ENCODE peak calls at places on chromosomes 1 and 21, in six cellular contexts. One of them, this sample, is unnamed.

GRCh38 chr1:204826970-204827369 is 43.7 kb upstream of the NFASC start:
- DNase-seq in PC-9: no peak
- DNase-seq in T-helper 9 cell: no peak
- DNase-seq in HFF-Myc: no peak
- DNase-seq in Jurkat, Clone E6-1: peak
- DNase-seq in HS-27A: no peak
- DNase-seq in this sample: no peak

GRCh38 chr1:47209091-47209490 is 19.3 kb upstream of the PDZK1IP1 start:
- DNase-seq in Jurkat, Clone E6-1: no peak
- DNase-seq in PC-9: no peak
- DNase-seq in HS-27A: no peak
- DNase-seq in T-helper 9 cell: no peak
- DNase-seq in HFF-Myc: no peak
- DNase-seq in this sample: no peak

GRCh38 chr1:245173446-245174178 is 18.8 kb downstream of the KIF26B start:
- DNase-seq in T-helper 9 cell: no peak
- DNase-seq in PC-9: no peak
- DNase-seq in Jurkat, Clone E6-1: no peak
- DNase-seq in HS-27A: no peak
- DNase-seq in HFF-Myc: no peak
- DNase-seq in this sample: no peak

GRCh38 chr1:165109013-165109412 is 247.5 kb downstream of the LMX1A start:
- DNase-seq in HFF-Myc: no peak
- DNase-seq in HS-27A: no peak
- DNase-seq in Jurkat, Clone E6-1: no peak
- DNase-seq in T-helper 9 cell: no peak
- DNase-seq in PC-9: no peak
- DNase-seq in this sample: no peak

GRCh38 chr1:11364170-11364569 is 91.2 kb downstream of the UBIAD1 start:
- DNase-seq in T-helper 9 cell: no peak
- DNase-seq in HFF-Myc: no peak
- DNase-seq in Jurkat, Clone E6-1: no peak
- DNase-seq in PC-9: no peak
- DNase-seq in HS-27A: no peak
- DNase-seq in this sample: no peak

GRCh38 chr21:32021319-32022027 is 148.7 kb downstream of the HUNK start:
- DNase-seq in HFF-Myc: no peak
- DNase-seq in HS-27A: no peak
- DNase-seq in T-helper 9 cell: no peak
- DNase-seq in PC-9: no peak
- DNase-seq in Jurkat, Clone E6-1: no peak
- DNase-seq in this sample: no peak

GRCh38 chr1:205983925-205984725 is 19.1 kb downstream of the RAB7B start:
- DNase-seq in T-helper 9 cell: no peak
- DNase-seq in Jurkat, Clone E6-1: peak
- DNase-seq in HS-27A: no peak
- DNase-seq in HFF-Myc: no peak
- DNase-seq in PC-9: peak
- DNase-seq in this sample: peak

GRCh38 chr1:247517795-247518612 is 18.2 kb downstream of the OR2C3 start:
- DNase-seq in Jurkat, Clone E6-1: no peak
- DNase-seq in HS-27A: no peak
- DNase-seq in T-helper 9 cell: no peak
- DNase-seq in HFF-Myc: no peak
- DNase-seq in PC-9: no peak
- DNase-seq in this sample: no peak

GRCh38 chr1:101002551-101002950 is 23.0 kb downstream of the DPH5 start:
- DNase-seq in HFF-Myc: no peak
- DNase-seq in T-helper 9 cell: no peak
- DNase-seq in HS-27A: no peak
- DNase-seq in PC-9: peak
- DNase-seq in Jurkat, Clone E6-1: no peak
- DNase-seq in this sample: no peak

GRCh38 chr1:109497449-109498160 is 3.7 kb downstream of the CYB561D1 start:
- DNase-seq in PC-9: no peak
- DNase-seq in Jurkat, Clone E6-1: no peak
- DNase-seq in HS-27A: no peak
- DNase-seq in HFF-Myc: no peak
- DNase-seq in T-helper 9 cell: no peak
- DNase-seq in this sample: no peak

GRCh38 chr1:182281541-182281940 is 110.0 kb downstream of the GLUL start:
- DNase-seq in PC-9: no peak
- DNase-seq in HS-27A: no peak
- DNase-seq in HFF-Myc: no peak
- DNase-seq in T-helper 9 cell: no peak
- DNase-seq in Jurkat, Clone E6-1: no peak
- DNase-seq in this sample: no peak

GRCh38 chr1:109113787-109114568 is at the start of gene ELAPOR1:
- DNase-seq in T-helper 9 cell: peak
- DNase-seq in Jurkat, Clone E6-1: peak
- DNase-seq in HS-27A: no peak
- DNase-seq in PC-9: no peak
- DNase-seq in HFF-Myc: no peak
- DNase-seq in this sample: peak

GRCh38 chr1:85654066-85654782 is 54.0 kb downstream of the ZNHIT6 start:
- DNase-seq in HFF-Myc: no peak
- DNase-seq in HS-27A: no peak
- DNase-seq in T-helper 9 cell: no peak
- DNase-seq in PC-9: no peak
- DNase-seq in Jurkat, Clone E6-1: no peak
- DNase-seq in this sample: no peak

GRCh38 chr1:173410133-173410793 is 66.9 kb upstream of the PRDX6 start:
- DNase-seq in Jurkat, Clone E6-1: peak
- DNase-seq in HFF-Myc: no peak
- DNase-seq in T-helper 9 cell: no peak
- DNase-seq in HS-27A: no peak
- DNase-seq in PC-9: no peak
- DNase-seq in this sample: no peak

GRCh38 chr1:19765623-19766022 is 34.1 kb downstream of the TMCO4 start:
- DNase-seq in HS-27A: peak
- DNase-seq in T-helper 9 cell: no peak
- DNase-seq in HFF-Myc: peak
- DNase-seq in Jurkat, Clone E6-1: no peak
- DNase-seq in PC-9: peak
- DNase-seq in this sample: no peak

GRCh38 chr21:46295177-46295711 is 9.1 kb downstream of the YBEY start:
- DNase-seq in Jurkat, Clone E6-1: no peak
- DNase-seq in HS-27A: no peak
- DNase-seq in PC-9: no peak
- DNase-seq in HFF-Myc: peak
- DNase-seq in T-helper 9 cell: no peak
- DNase-seq in this sample: no peak

GRCh38 chr21:46564391-46564790 is 40.5 kb downstream of the S100B start:
- DNase-seq in HFF-Myc: no peak
- DNase-seq in Jurkat, Clone E6-1: no peak
- DNase-seq in HS-27A: no peak
- DNase-seq in PC-9: no peak
- DNase-seq in T-helper 9 cell: no peak
- DNase-seq in this sample: no peak

GRCh38 chr21:35390013-35390776 is 341.1 kb upstream of the RUNX1 start:
- DNase-seq in PC-9: no peak
- DNase-seq in Jurkat, Clone E6-1: no peak
- DNase-seq in HS-27A: no peak
- DNase-seq in HFF-Myc: no peak
- DNase-seq in T-helper 9 cell: no peak
- DNase-seq in this sample: no peak

GRCh38 chr1:201016211-201016651 is 7.3 kb downstream of the KIF21B start:
- DNase-seq in Jurkat, Clone E6-1: no peak
- DNase-seq in PC-9: no peak
- DNase-seq in HFF-Myc: no peak
- DNase-seq in T-helper 9 cell: no peak
- DNase-seq in HS-27A: no peak
- DNase-seq in this sample: no peak

GRCh38 chr1:111648826-111649225 is 29.2 kb downstream of the RAP1A start:
- DNase-seq in HS-27A: no peak
- DNase-seq in PC-9: no peak
- DNase-seq in Jurkat, Clone E6-1: no peak
- DNase-seq in T-helper 9 cell: no peak
- DNase-seq in HFF-Myc: no peak
- DNase-seq in this sample: no peak

GRCh38 chr1:202710070-202711025 is at the start of gene SYT2:
- DNase-seq in HS-27A: no peak
- DNase-seq in T-helper 9 cell: no peak
- DNase-seq in Jurkat, Clone E6-1: no peak
- DNase-seq in HFF-Myc: no peak
- DNase-seq in PC-9: no peak
- DNase-seq in this sample: no peak

GRCh38 chr1:64623750-64624445 is 121.0 kb upstream of the RAVER2 start:
- DNase-seq in HFF-Myc: peak
- DNase-seq in T-helper 9 cell: no peak
- DNase-seq in HS-27A: no peak
- DNase-seq in Jurkat, Clone E6-1: no peak
- DNase-seq in PC-9: peak
- DNase-seq in this sample: no peak

GRCh38 chr1:33140153-33141149 is 41.4 kb downstream of the TRIM62 start:
- DNase-seq in HFF-Myc: no peak
- DNase-seq in PC-9: no peak
- DNase-seq in Jurkat, Clone E6-1: no peak
- DNase-seq in T-helper 9 cell: no peak
- DNase-seq in HS-27A: no peak
- DNase-seq in this sample: no peak

GRCh38 chr1:100449477-100449876 is 88.5 kb upstream of the GPR88 start:
- DNase-seq in T-helper 9 cell: no peak
- DNase-seq in HS-27A: no peak
- DNase-seq in Jurkat, Clone E6-1: no peak
- DNase-seq in HFF-Myc: no peak
- DNase-seq in PC-9: no peak
- DNase-seq in this sample: no peak

GRCh38 chr1:40984066-40984465 is 4.6 kb downstream of the CTPS1 start:
- DNase-seq in PC-9: no peak
- DNase-seq in HFF-Myc: no peak
- DNase-seq in Jurkat, Clone E6-1: no peak
- DNase-seq in T-helper 9 cell: no peak
- DNase-seq in HS-27A: no peak
- DNase-seq in this sample: no peak

GRCh38 chr1:85495556-85495955 is 30.6 kb upstream of the DDAH1 start:
- DNase-seq in PC-9: peak
- DNase-seq in Jurkat, Clone E6-1: no peak
- DNase-seq in T-helper 9 cell: no peak
- DNase-seq in HFF-Myc: no peak
- DNase-seq in HS-27A: peak
- DNase-seq in this sample: no peak

GRCh38 chr1:177984761-177985160 is 14.9 kb upstream of the SEC16B start:
- DNase-seq in HFF-Myc: no peak
- DNase-seq in PC-9: no peak
- DNase-seq in Jurkat, Clone E6-1: no peak
- DNase-seq in HS-27A: no peak
- DNase-seq in T-helper 9 cell: no peak
- DNase-seq in this sample: no peak

GRCh38 chr1:44805311-44806024 is 1.7 kb downstream of the DYNLT4 start:
- DNase-seq in T-helper 9 cell: no peak
- DNase-seq in HFF-Myc: no peak
- DNase-seq in PC-9: no peak
- DNase-seq in Jurkat, Clone E6-1: no peak
- DNase-seq in HS-27A: no peak
- DNase-seq in this sample: peak

GRCh38 chr1:227035316-227035715 is 95.2 kb downstream of the COQ8A start:
- DNase-seq in HFF-Myc: no peak
- DNase-seq in PC-9: no peak
- DNase-seq in HS-27A: no peak
- DNase-seq in T-helper 9 cell: no peak
- DNase-seq in Jurkat, Clone E6-1: no peak
- DNase-seq in this sample: no peak

GRCh38 chr1:10629816-10630571 is 155.2 kb downstream of the PEX14 start:
- DNase-seq in PC-9: no peak
- DNase-seq in HFF-Myc: no peak
- DNase-seq in Jurkat, Clone E6-1: no peak
- DNase-seq in HS-27A: no peak
- DNase-seq in T-helper 9 cell: no peak
- DNase-seq in this sample: no peak

GRCh38 chr1:71156633-71157032 is 75.8 kb upstream of the ZRANB2 start:
- DNase-seq in HFF-Myc: no peak
- DNase-seq in Jurkat, Clone E6-1: no peak
- DNase-seq in PC-9: no peak
- DNase-seq in T-helper 9 cell: no peak
- DNase-seq in HS-27A: no peak
- DNase-seq in this sample: no peak

GRCh38 chr1:161421456-161421855 is 53.8 kb upstream of the CFAP126 start:
- DNase-seq in HFF-Myc: no peak
- DNase-seq in Jurkat, Clone E6-1: no peak
- DNase-seq in PC-9: no peak
- DNase-seq in T-helper 9 cell: no peak
- DNase-seq in HS-27A: no peak
- DNase-seq in this sample: no peak

GRCh38 chr1:180542530-180543171 is 16.1 kb upstream of the OVAAL start:
- DNase-seq in HFF-Myc: no peak
- DNase-seq in HS-27A: no peak
- DNase-seq in T-helper 9 cell: no peak
- DNase-seq in PC-9: no peak
- DNase-seq in Jurkat, Clone E6-1: no peak
- DNase-seq in this sample: no peak

This sample was measured in naive thymus-derived CD8-positive, alpha-beta T cell.